ENCODE peak calls at places on chromosomes 4 and X, in ten cellular contexts. One of them, this sample, is unnamed.

GRCh38 chr4:7516116-7516772 is 81.5 kb upstream of the PSAPL1 start:
- DNase-seq in nephron progenitor cell: peak
- DNase-seq in GM10248: no peak
- DNase-seq in type B pancreatic cell: no peak
- DNase-seq in fibroblast of lung: no peak
- DNase-seq in PC-9: no peak
- DNase-seq in choroid plexus epithelial cell: no peak
- DNase-seq in cardiac muscle cell: no peak
- DNase-seq in HepG2: no peak
- DNase-seq in IMR-90: no peak
- DNase-seq in this sample: no peak

GRCh38 chr4:186606593-186606992 is 51.2 kb upstream of the MTNR1A start:
- DNase-seq in IMR-90: peak
- DNase-seq in type B pancreatic cell: no peak
- DNase-seq in cardiac muscle cell: no peak
- DNase-seq in nephron progenitor cell: no peak
- DNase-seq in HepG2: no peak
- DNase-seq in PC-9: no peak
- DNase-seq in fibroblast of lung: peak
- DNase-seq in choroid plexus epithelial cell: peak
- DNase-seq in GM10248: no peak
- DNase-seq in this sample: peak

GRCh38 chr4:105683038-105683437 is 25.5 kb downstream of the INTS12 start:
- DNase-seq in cardiac muscle cell: no peak
- DNase-seq in HepG2: no peak
- DNase-seq in PC-9: peak
- DNase-seq in type B pancreatic cell: no peak
- DNase-seq in IMR-90: no peak
- DNase-seq in nephron progenitor cell: no peak
- DNase-seq in GM10248: no peak
- DNase-seq in choroid plexus epithelial cell: no peak
- DNase-seq in fibroblast of lung: no peak
- DNase-seq in this sample: no peak

GRCh38 chrX:1093112-1093511 is 119.3 kb downstream of the CRLF2 start:
- DNase-seq in type B pancreatic cell: no peak
- DNase-seq in PC-9: no peak
- DNase-seq in nephron progenitor cell: no peak
- DNase-seq in cardiac muscle cell: no peak
- DNase-seq in IMR-90: no peak
- DNase-seq in fibroblast of lung: no peak
- DNase-seq in GM10248: no peak
- DNase-seq in HepG2: no peak
- DNase-seq in choroid plexus epithelial cell: no peak
- DNase-seq in this sample: no peak

GRCh38 chr4:83272900-83273299 is 11.7 kb downstream of the COQ2 start:
- DNase-seq in HepG2: no peak
- DNase-seq in choroid plexus epithelial cell: no peak
- DNase-seq in PC-9: no peak
- DNase-seq in type B pancreatic cell: no peak
- DNase-seq in IMR-90: no peak
- DNase-seq in nephron progenitor cell: no peak
- DNase-seq in fibroblast of lung: no peak
- DNase-seq in GM10248: peak
- DNase-seq in cardiac muscle cell: no peak
- DNase-seq in this sample: no peak

GRCh38 chr4:138650917-138651564 is 364.5 kb upstream of the NOCT start:
- DNase-seq in PC-9: peak
- DNase-seq in GM10248: no peak
- DNase-seq in fibroblast of lung: peak
- DNase-seq in IMR-90: peak
- DNase-seq in cardiac muscle cell: no peak
- DNase-seq in choroid plexus epithelial cell: peak
- DNase-seq in nephron progenitor cell: no peak
- DNase-seq in HepG2: no peak
- DNase-seq in type B pancreatic cell: no peak
- DNase-seq in this sample: peak

GRCh38 chr4:181517521-181517920 is 725.7 kb upstream of the TENM3 start:
- DNase-seq in HepG2: no peak
- DNase-seq in fibroblast of lung: peak
- DNase-seq in type B pancreatic cell: no peak
- DNase-seq in GM10248: no peak
- DNase-seq in cardiac muscle cell: no peak
- DNase-seq in PC-9: no peak
- DNase-seq in choroid plexus epithelial cell: peak
- DNase-seq in nephron progenitor cell: no peak
- DNase-seq in IMR-90: peak
- DNase-seq in this sample: no peak

GRCh38 chr4:24743931-24744330 is 51.4 kb upstream of the SOD3 start:
- DNase-seq in fibroblast of lung: peak
- DNase-seq in PC-9: no peak
- DNase-seq in choroid plexus epithelial cell: peak
- DNase-seq in cardiac muscle cell: peak
- DNase-seq in GM10248: no peak
- DNase-seq in HepG2: no peak
- DNase-seq in IMR-90: peak
- DNase-seq in type B pancreatic cell: no peak
- DNase-seq in nephron progenitor cell: no peak
- DNase-seq in this sample: no peak

GRCh38 chr4:40354158-40354557 is 19.0 kb downstream of the CHRNA9 start:
- DNase-seq in fibroblast of lung: no peak
- DNase-seq in cardiac muscle cell: no peak
- DNase-seq in PC-9: no peak
- DNase-seq in choroid plexus epithelial cell: no peak
- DNase-seq in type B pancreatic cell: no peak
- DNase-seq in HepG2: no peak
- DNase-seq in nephron progenitor cell: no peak
- DNase-seq in IMR-90: no peak
- DNase-seq in GM10248: no peak
- DNase-seq in this sample: no peak

GRCh38 chr4:111988514-111988913 is 156.7 kb upstream of the FAM241A start:
- DNase-seq in choroid plexus epithelial cell: no peak
- DNase-seq in type B pancreatic cell: no peak
- DNase-seq in fibroblast of lung: no peak
- DNase-seq in nephron progenitor cell: no peak
- DNase-seq in PC-9: no peak
- DNase-seq in cardiac muscle cell: no peak
- DNase-seq in GM10248: no peak
- DNase-seq in HepG2: no peak
- DNase-seq in IMR-90: no peak
- DNase-seq in this sample: no peak

GRCh38 chrX:45009371-45010000 is 136.5 kb downstream of the KDM6A start:
- DNase-seq in IMR-90: peak
- DNase-seq in HepG2: no peak
- DNase-seq in fibroblast of lung: peak
- DNase-seq in choroid plexus epithelial cell: no peak
- DNase-seq in type B pancreatic cell: no peak
- DNase-seq in GM10248: no peak
- DNase-seq in cardiac muscle cell: no peak
- DNase-seq in nephron progenitor cell: no peak
- DNase-seq in PC-9: no peak
- DNase-seq in this sample: peak
- TF ChIP-seq CTCF in IMR-90: no peak
- TF ChIP-seq CTCF in HepG2: no peak
- TF ChIP-seq CTCF in fibroblast of lung: no peak
- TF ChIP-seq CTCF in choroid plexus epithelial cell: no peak
- TF ChIP-seq CTCF in type B pancreatic cell: no peak
- TF ChIP-seq CTCF in GM10248: no peak
- TF ChIP-seq CTCF in cardiac muscle cell: no peak
- TF ChIP-seq CTCF in nephron progenitor cell: no peak
- TF ChIP-seq CTCF in PC-9: no peak
- TF ChIP-seq CTCF in this sample: no peak

GRCh38 chrX:80285131-80285773 is 135.0 kb upstream of the TENT5D start:
- DNase-seq in cardiac muscle cell: peak
- DNase-seq in GM10248: peak
- DNase-seq in PC-9: no peak
- DNase-seq in type B pancreatic cell: no peak
- DNase-seq in HepG2: peak
- DNase-seq in fibroblast of lung: no peak
- DNase-seq in choroid plexus epithelial cell: no peak
- DNase-seq in IMR-90: peak
- DNase-seq in nephron progenitor cell: peak
- DNase-seq in this sample: peak

GRCh38 chrX:80282535-80282934 is 137.7 kb upstream of the TENT5D start:
- DNase-seq in choroid plexus epithelial cell: no peak
- DNase-seq in IMR-90: no peak
- DNase-seq in HepG2: no peak
- DNase-seq in type B pancreatic cell: no peak
- DNase-seq in nephron progenitor cell: no peak
- DNase-seq in PC-9: no peak
- DNase-seq in fibroblast of lung: no peak
- DNase-seq in cardiac muscle cell: no peak
- DNase-seq in GM10248: no peak
- DNase-seq in this sample: no peak
- TF ChIP-seq CTCF in choroid plexus epithelial cell: no peak
- TF ChIP-seq CTCF in IMR-90: peak
- TF ChIP-seq CTCF in HepG2: no peak
- TF ChIP-seq CTCF in type B pancreatic cell: peak
- TF ChIP-seq CTCF in nephron progenitor cell: no peak
- TF ChIP-seq CTCF in PC-9: peak
- TF ChIP-seq CTCF in fibroblast of lung: no peak
- TF ChIP-seq CTCF in cardiac muscle cell: peak
- TF ChIP-seq CTCF in GM10248: no peak
- TF ChIP-seq CTCF in this sample: peak

DNA sequence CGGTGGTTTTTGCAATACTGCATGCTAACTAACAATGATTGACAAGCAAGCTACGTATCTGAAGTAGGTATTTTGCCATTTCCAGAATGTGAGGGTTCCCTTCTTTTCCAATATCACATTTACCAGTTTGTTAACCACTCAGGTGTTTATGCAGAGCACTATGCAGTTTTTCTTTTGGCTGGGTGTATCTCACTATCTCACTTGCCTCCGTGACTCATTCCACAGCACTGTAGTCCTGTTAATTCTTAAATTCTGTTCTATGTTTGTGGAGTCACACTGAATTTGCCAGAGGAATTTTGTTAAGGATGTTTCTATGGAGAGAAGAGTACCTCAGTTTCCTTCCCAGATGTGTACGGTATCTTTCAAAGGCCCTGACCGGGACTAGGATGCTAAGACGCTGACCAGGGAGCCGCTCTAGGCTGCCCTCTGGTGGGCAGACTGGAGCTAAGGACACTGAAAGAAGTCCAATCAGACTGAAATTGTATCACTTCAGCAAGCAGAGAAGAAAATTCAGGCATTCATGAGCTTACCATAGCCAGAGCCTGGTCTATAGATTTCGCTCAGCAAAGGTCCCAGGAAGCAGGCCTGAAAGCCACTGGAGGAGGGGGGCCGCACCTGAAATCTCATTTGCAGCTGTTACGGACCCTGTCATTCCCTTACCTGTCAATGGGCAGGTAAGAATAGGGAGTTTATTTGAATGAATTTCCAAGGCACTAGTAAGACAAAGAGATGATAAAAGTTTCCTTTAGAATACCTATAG is 388.4 kb upstream of the SPOCK3 start:
- DNase-seq in fibroblast of lung: peak
- DNase-seq in cardiac muscle cell: peak
- DNase-seq in HepG2: peak
- DNase-seq in nephron progenitor cell: peak
- DNase-seq in choroid plexus epithelial cell: peak
- DNase-seq in IMR-90: peak
- DNase-seq in PC-9: no peak
- DNase-seq in type B pancreatic cell: peak
- DNase-seq in GM10248: peak
- DNase-seq in this sample: peak
- TF ChIP-seq CTCF in fibroblast of lung: peak
- TF ChIP-seq CTCF in cardiac muscle cell: peak
- TF ChIP-seq CTCF in HepG2: peak
- TF ChIP-seq CTCF in nephron progenitor cell: peak
- TF ChIP-seq CTCF in choroid plexus epithelial cell: peak
- TF ChIP-seq CTCF in IMR-90: peak
- TF ChIP-seq CTCF in PC-9: peak
- TF ChIP-seq CTCF in type B pancreatic cell: peak
- TF ChIP-seq CTCF in GM10248: peak
- TF ChIP-seq CTCF in this sample: peak

GRCh38 chrX:134603806-134604700 is 54.2 kb downstream of the PLAC1 start:
- DNase-seq in nephron progenitor cell: no peak
- DNase-seq in GM10248: no peak
- DNase-seq in PC-9: peak
- DNase-seq in HepG2: no peak
- DNase-seq in type B pancreatic cell: no peak
- DNase-seq in IMR-90: peak
- DNase-seq in fibroblast of lung: peak
- DNase-seq in cardiac muscle cell: no peak
- DNase-seq in choroid plexus epithelial cell: peak
- DNase-seq in this sample: peak
- TF ChIP-seq CTCF in nephron progenitor cell: no peak
- TF ChIP-seq CTCF in GM10248: no peak
- TF ChIP-seq CTCF in PC-9: peak
- TF ChIP-seq CTCF in HepG2: no peak
- TF ChIP-seq CTCF in type B pancreatic cell: no peak
- TF ChIP-seq CTCF in IMR-90: peak
- TF ChIP-seq CTCF in fibroblast of lung: no peak
- TF ChIP-seq CTCF in cardiac muscle cell: peak
- TF ChIP-seq CTCF in choroid plexus epithelial cell: peak
- TF ChIP-seq CTCF in this sample: peak

GRCh38 chr4:84936123-84936522 is 30.4 kb downstream of the WDFY3 start:
- DNase-seq in choroid plexus epithelial cell: no peak
- DNase-seq in HepG2: no peak
- DNase-seq in GM10248: no peak
- DNase-seq in IMR-90: no peak
- DNase-seq in nephron progenitor cell: no peak
- DNase-seq in PC-9: no peak
- DNase-seq in type B pancreatic cell: no peak
- DNase-seq in cardiac muscle cell: no peak
- DNase-seq in fibroblast of lung: no peak
- DNase-seq in this sample: no peak
- TF ChIP-seq CTCF in choroid plexus epithelial cell: no peak
- TF ChIP-seq CTCF in HepG2: no peak
- TF ChIP-seq CTCF in GM10248: no peak
- TF ChIP-seq CTCF in IMR-90: no peak
- TF ChIP-seq CTCF in nephron progenitor cell: no peak
- TF ChIP-seq CTCF in PC-9: no peak
- TF ChIP-seq CTCF in type B pancreatic cell: no peak
- TF ChIP-seq CTCF in cardiac muscle cell: no peak
- TF ChIP-seq CTCF in fibroblast of lung: no peak
- TF ChIP-seq CTCF in this sample: no peak

DNA sequence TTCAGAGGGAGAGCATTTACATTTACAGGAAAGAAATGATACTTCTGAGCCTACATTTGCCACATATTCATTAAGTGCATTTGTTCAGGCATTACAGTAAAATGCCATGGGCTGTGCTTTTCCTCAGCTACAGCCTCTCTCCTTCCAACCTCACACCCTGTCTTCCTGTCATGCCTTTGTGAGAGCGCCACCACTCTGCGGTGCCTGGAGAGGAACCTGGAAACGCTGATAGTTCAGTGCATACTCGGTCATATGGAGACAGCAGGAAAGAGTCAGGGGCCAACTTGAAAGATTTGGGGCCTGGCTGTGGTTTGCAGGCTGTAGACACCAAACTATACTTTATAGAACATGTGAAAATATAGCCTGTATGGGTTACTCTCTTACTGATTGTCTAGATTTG is 40.5 kb downstream of the NFKB1 start:
- DNase-seq in cardiac muscle cell: peak
- DNase-seq in IMR-90: no peak
- DNase-seq in choroid plexus epithelial cell: no peak
- DNase-seq in GM10248: no peak
- DNase-seq in HepG2: no peak
- DNase-seq in nephron progenitor cell: no peak
- DNase-seq in fibroblast of lung: no peak
- DNase-seq in type B pancreatic cell: no peak
- DNase-seq in PC-9: no peak
- DNase-seq in this sample: no peak
- TF ChIP-seq CTCF in cardiac muscle cell: no peak
- TF ChIP-seq CTCF in IMR-90: no peak
- TF ChIP-seq CTCF in choroid plexus epithelial cell: peak
- TF ChIP-seq CTCF in GM10248: peak
- TF ChIP-seq CTCF in HepG2: peak
- TF ChIP-seq CTCF in nephron progenitor cell: no peak
- TF ChIP-seq CTCF in fibroblast of lung: no peak
- TF ChIP-seq CTCF in type B pancreatic cell: no peak
- TF ChIP-seq CTCF in PC-9: no peak
- TF ChIP-seq CTCF in this sample: no peak

This sample was measured in HFFc6.